ENCODE peak calls at places on chromosomes 16 and 17, in nine cellular contexts. F, X, L, Y, I, H, Q, U and K are unnamed samples.

GRCh38 chr17:35790826-35791225 is 4.6 kb downstream of the MMP28 start:
- DNase-seq in F (no peak), X (no peak), L (peak; percentile 20), Y (no peak), I (no peak), H (no peak), Q (peak; percentile 21), U (no peak), K (no peak)

GRCh38 chr16:3868556-3868955 is 12.0 kb downstream of the CREBBP start:
- DNase-seq in F (no peak), X (no peak), L (no peak), Y (no peak), I (no peak), H (no peak), Q (no peak), U (no peak), K (no peak)

GRCh38 chr17:13067629-13068303 is 49.9 kb upstream of the ELAC2 start:
- DNase-seq in F (no peak), X (no peak), L (no peak), Y (no peak), I (no peak), H (no peak), Q (no peak), U (no peak), K (no peak)

GRCh38 chr17:76368545-76368944 is 14.8 kb upstream of the PRPSAP1 start:
- DNase-seq in F (no peak), X (no peak), L (no peak), Y (no peak), I (no peak), H (no peak), Q (no peak), U (no peak), K (no peak)

GRCh38 chr16:68197250-68197649 is 38.7 kb downstream of the ESRP2 start:
- DNase-seq in F (no peak), X (no peak), L (no peak), Y (no peak), I (no peak), H (no peak), Q (no peak), U (no peak), K (no peak)

GRCh38 chr16:49742428-49743205 is 113.3 kb downstream of the ZNF423 start:
- DNase-seq in F (no peak), X (no peak), L (no peak), Y (no peak), I (no peak), H (no peak), Q (no peak), U (no peak), K (no peak)

GRCh38 chr16:2516391-2517240 is 2.9 kb downstream of the ATP6V0C start:
- DNase-seq in F (no peak), X (peak; percentile 23), L (no peak), Y (no peak), I (no peak), H (no peak), Q (no peak), U (peak; percentile 88), K (no peak)

GRCh38 chr16:22008215-22009142 is 568 bp downstream of the MOSMO start:
- DNase-seq in F (no peak), X (no peak), L (peak; percentile 70), Y (no peak), I (peak; percentile 24), H (no peak), Q (no peak), U (peak; percentile 86), K (no peak)

GRCh38 chr17:2051388-2052237 is 3.3 kb upstream of the HIC1 start:
- DNase-seq in F (no peak), X (no peak), L (peak; percentile 65), Y (no peak), I (no peak), H (no peak), Q (no peak), U (peak; percentile 81), K (no peak)

GRCh38 chr17:12406623-12407228 is 259.0 kb upstream of the MYOCD start:
- DNase-seq in F (no peak), X (no peak), L (no peak), Y (no peak), I (no peak), H (no peak), Q (no peak), U (no peak), K (no peak)

GRCh38 chr17:73769480-73769879 is 125.2 kb upstream of the SDK2 start:
- DNase-seq in F (no peak), X (no peak), L (no peak), Y (no peak), I (no peak), H (no peak), Q (no peak), U (no peak), K (no peak)

GRCh38 chr17:50420419-50421112 is 5.5 kb upstream of the ACSF2 start:
- DNase-seq in F (no peak), X (no peak), L (no peak), Y (no peak), I (no peak), H (no peak), Q (no peak), U (no peak), K (no peak)

GRCh38 chr16:50467943-50468748 is 80.0 kb upstream of the NKD1 start:
- DNase-seq in F (no peak), X (no peak), L (peak; percentile 62), Y (no peak), I (peak; percentile 11), H (no peak), Q (peak; percentile 20), U (no peak), K (no peak)

GRCh38 chr16:30075503-30076275 is at the start of gene PPP4C:
- DNase-seq in F (no peak), X (peak; percentile 85), L (peak; percentile 97), Y (no peak), I (peak; percentile 95), H (peak; percentile 68), Q (peak; percentile 93), U (peak; percentile 97), K (peak; percentile 86)

GRCh38 chr16:67001726-67002125 is 13.3 kb downstream of the CES4A start:
- DNase-seq in F (no peak), X (no peak), L (no peak), Y (no peak), I (no peak), H (no peak), Q (no peak), U (no peak), K (no peak)

GRCh38 chr17:49575524-49576120 is at the start of gene NXPH3:
- DNase-seq in F (no peak), X (peak; percentile 42), L (peak; percentile 89), Y (no peak), I (peak; percentile 74), H (no peak), Q (peak; percentile 67), U (peak; percentile 89), K (peak; percentile 54)

GRCh38 chr17:49514374-49514738 is 19.3 kb downstream of the NGFR start:
- DNase-seq in F (no peak), X (no peak), L (no peak), Y (no peak), I (no peak), H (no peak), Q (no peak), U (peak; percentile 36), K (no peak)

GRCh38 chr16:27640277-27640600 is 90.3 kb downstream of the KATNIP start:
- DNase-seq in F (no peak), X (no peak), L (no peak), Y (no peak), I (no peak), H (no peak), Q (no peak), U (no peak), K (no peak)

GRCh38 chr16:56643080-56643778 is 4.8 kb downstream of the MT1A start:
- DNase-seq in F (no peak), X (no peak), L (peak; percentile 82), Y (no peak), I (peak; percentile 89), H (peak; percentile 78), Q (peak; percentile 91), U (peak; percentile 92), K (peak; percentile 55)
- TF ChIP-seq POLR2A in F (no peak), X (no peak), L (no peak), Y (no peak), I (peak; percentile 51), H (no peak), Q (no peak), U (no peak), K (no peak)

GRCh38 chr17:10120749-10121148 is 77.7 kb downstream of the GAS7 start:
- DNase-seq in F (no peak), X (no peak), L (peak; percentile 54), Y (no peak), I (no peak), H (no peak), Q (no peak), U (no peak), K (no peak)
- TF ChIP-seq POLR2AphosphoS5 in F (no peak), X (no peak), L (no peak), Y (no peak), I (no peak), H (no peak), Q (no peak), U (no peak), K (no peak)

GRCh38 chr17:28325221-28325620 is 6.2 kb downstream of the TMEM97 start:
- DNase-seq in F (no peak), X (no peak), L (no peak), Y (no peak), I (no peak), H (no peak), Q (no peak), U (no peak), K (no peak)

GRCh38 chr17:28326114-28326513 is 7.1 kb downstream of the TMEM97 start:
- DNase-seq in F (no peak), X (no peak), L (peak; percentile 9), Y (peak; percentile 28), I (peak; percentile 35), H (no peak), Q (no peak), U (no peak), K (peak; percentile 50)

GRCh38 chr17:28327031-28327607 is 8.1 kb downstream of the TMEM97 start:
- DNase-seq in F (peak; percentile 34), X (no peak), L (peak; percentile 43), Y (peak; percentile 46), I (no peak), H (no peak), Q (no peak), U (no peak), K (no peak)

GRCh38 chr17:28328325-28328724 is 6.9 kb downstream of the IFT20 start:
- DNase-seq in F (no peak), X (no peak), L (peak; percentile 28), Y (no peak), I (no peak), H (no peak), Q (no peak), U (no peak), K (no peak)

DNA sequence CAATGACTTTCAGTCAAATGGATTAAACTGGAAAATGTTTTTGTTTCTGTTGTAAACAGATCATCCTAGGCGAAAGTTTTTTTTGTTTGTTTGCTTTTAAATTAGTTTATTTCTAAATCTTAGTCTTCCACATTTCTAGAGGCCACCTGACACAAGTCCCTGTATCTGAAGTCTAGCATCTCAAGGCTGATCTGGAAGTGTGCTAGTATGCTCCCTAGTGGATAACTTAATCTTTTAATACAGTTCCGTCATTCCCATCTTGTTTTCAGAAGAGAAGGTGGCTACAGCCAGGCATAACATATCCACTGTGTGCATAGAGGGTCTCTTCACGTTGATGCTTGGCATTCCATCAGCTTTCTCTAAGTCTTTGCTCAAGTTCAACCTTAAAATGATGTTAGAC is 7.6 kb downstream of the IFT20 start:
- DNase-seq in F (no peak), X (no peak), L (no peak), Y (no peak), I (no peak), H (no peak), Q (no peak), U (no peak), K (no peak)
- TF ChIP-seq CTCF in F (no peak), X (no peak), L (no peak), Y (no peak), I (no peak), H (peak; percentile 22), Q (no peak), U (no peak), K (no peak)

GRCh38 chr17:43907425-43907981 is at the start of gene MPP2:
- DNase-seq in F (no peak), X (peak; percentile 55), L (peak; percentile 92), Y (no peak), I (peak; percentile 69), H (peak; percentile 64), Q (peak; percentile 48), U (peak; percentile 83), K (peak; percentile 68)
- TF ChIP-seq POLR2A in F (no peak), X (no peak), L (peak; percentile 49), Y (peak; percentile 52), I (no peak), H (no peak), Q (no peak), U (no peak), K (no peak)